ENCODE peak calls at places on chromosomes 3 and 15, in ten cellular contexts. H is left ventricle myocardium superior; A is fibroblast of the conjunctiva; L is NCI-H1092 treated with DMSO at 0.1 percent for 48 hours; Y is NCI-H446 treated with DMSO at 0.1 percent for 48 hours; R is cerebellar nuclear complex; J is neural progenitor cell; U is stimulated activated CD4-positive, alpha-beta T cell treated with anti-CD3 and anti-CD28 coated beads, Interleukin-4, amount 100 ng/mL, for 1 hour; T is fibroblast of lung; W is CD4-positive, CD25-positive, alpha-beta regulatory T cell. X is an unnamed sample.

GRCh38 chr3:195102609-195103467 is 168.1 kb downstream of the XXYLT1 start:
- DNase-seq in H (peak), A (peak), L (no peak), Y (no peak), R (no peak), J (no peak), U (no peak), T (peak), W (no peak), X (no peak)

GRCh38 chr3:23202203-23202920 is 765 bp upstream of the UBE2E2 start:
- DNase-seq in H (no peak), A (no peak), L (peak), Y (no peak), R (no peak), J (no peak), U (no peak), T (peak), W (peak), X (peak)

GRCh38 chr3:195187609-195188529 is 83.1 kb downstream of the XXYLT1 start:
- DNase-seq in H (no peak), A (peak), L (no peak), Y (no peak), R (no peak), J (no peak), U (no peak), T (peak), W (no peak), X (no peak)

GRCh38 chr3:14344351-14344750 is 58.1 kb upstream of the SLC6A6 start:
- DNase-seq in H (no peak), A (no peak), L (no peak), Y (no peak), R (no peak), J (peak), U (no peak), T (no peak), W (no peak), X (no peak)

GRCh38 chr3:153000325-153000724 is 161.7 kb upstream of the RAP2B start:
- DNase-seq in H (no peak), A (no peak), L (no peak), Y (no peak), R (no peak), J (no peak), U (no peak), T (no peak), W (no peak), X (no peak)

GRCh38 chr3:183502237-183502636 is 53.3 kb downstream of the KLHL6 start:
- DNase-seq in H (no peak), A (no peak), L (no peak), Y (no peak), R (no peak), J (no peak), U (no peak), T (no peak), W (no peak), X (no peak)

GRCh38 chr3:69784854-69785523 is 45.7 kb downstream of the MITF start:
- DNase-seq in H (peak), A (no peak), L (no peak), Y (no peak), R (no peak), J (no peak), U (no peak), T (peak), W (no peak), X (peak)

GRCh38 chr15:68820205-68820588 is 498 bp downstream of the ANP32A start:
- DNase-seq in H (peak), A (no peak), L (peak), Y (no peak), R (no peak), J (peak), U (peak), T (no peak), W (peak), X (peak)

GRCh38 chr15:69719527-69719926 is 266.9 kb downstream of the RPLP1 start:
- DNase-seq in H (no peak), A (no peak), L (no peak), Y (no peak), R (no peak), J (no peak), U (peak), T (peak), W (peak), X (no peak)

GRCh38 chr3:102361013-102361412 is 73.8 kb upstream of the ZPLD1 start:
- DNase-seq in H (no peak), A (no peak), L (no peak), Y (peak), R (no peak), J (peak), U (no peak), T (no peak), W (no peak), X (no peak)

GRCh38 chr3:60594025-60594424 is 657.2 kb downstream of the FHIT start:
- DNase-seq in H (peak), A (peak), L (no peak), Y (peak), R (no peak), J (no peak), U (no peak), T (peak), W (no peak), X (peak)

GRCh38 chr3:48446425-48447193 is at the start of gene ATRIP:
- DNase-seq in H (peak), A (peak), L (peak), Y (peak), R (peak), J (peak), U (peak), T (peak), W (peak), X (peak)